ENCODE peak calls at places on chromosomes 5 and 9, in six cellular contexts. G is T-helper 17 cell; F is T follicular helper cell; X is AG08396; Y is activated CD4-positive, alpha-beta T cell treated with anti-CD3 and anti-CD28 coated beads for 36 hours; B is activated T-helper 9 cell treated with anti-CD3 and anti-CD28 coated beads, Interleukin-2, amount 50 U/mL, for 16 hours. J is an unnamed sample.

GRCh38 chr5:31096238-31096865 is 97.1 kb upstream of the CDH6 start:
- DNase-seq in G (no peak), F (no peak), X (peak), Y (no peak), B (no peak), J (no peak)

GRCh38 chr5:124546643-124547042 is 199.8 kb downstream of the ZNF608 start:
- DNase-seq in G (no peak), F (no peak), X (peak), Y (no peak), B (no peak), J (no peak)

GRCh38 chr9:21806644-21807043 is 4.2 kb downstream of the MTAP start:
- DNase-seq in G (no peak), F (no peak), X (no peak), Y (no peak), B (no peak), J (no peak)

GRCh38 chr9:37969130-37969529 is 65.2 kb upstream of the SLC25A51 start:
- DNase-seq in G (no peak), F (no peak), X (no peak), Y (no peak), B (no peak), J (no peak)

GRCh38 chr5:146513462-146513861 is 2.5 kb downstream of the GPR151 start:
- DNase-seq in G (no peak), F (no peak), X (no peak), Y (no peak), B (no peak), J (no peak)

GRCh38 chr5:168227973-168228615 is 63.4 kb upstream of the WWC1 start:
- DNase-seq in G (no peak), F (no peak), X (no peak), Y (peak), B (no peak), J (no peak)

GRCh38 chr9:35563791-35564197 is 41.3 kb upstream of the TESK1 start:
- DNase-seq in G (no peak), F (no peak), X (no peak), Y (no peak), B (no peak), J (no peak)

GRCh38 chr5:7753596-7753995 is 97.3 kb downstream of the CFAP90 start:
- DNase-seq in G (no peak), F (no peak), X (no peak), Y (no peak), B (no peak), J (no peak)

GRCh38 chr5:125408582-125409069 is 662.2 kb upstream of the ZNF608 start:
- DNase-seq in G (no peak), F (no peak), X (peak), Y (peak), B (no peak), J (peak)

GRCh38 chr9:13205824-13206223 is 73.7 kb downstream of the MPDZ start:
- DNase-seq in G (no peak), F (no peak), X (no peak), Y (no peak), B (no peak), J (no peak)

GRCh38 chr9:114790521-114790920 is 15.3 kb downstream of the TNFSF15 start:
- DNase-seq in G (no peak), F (no peak), X (no peak), Y (no peak), B (no peak), J (no peak)

GRCh38 chr9:99859395-99859980 is 37.8 kb downstream of the NR4A3 start:
- DNase-seq in G (no peak), F (no peak), X (peak), Y (no peak), B (no peak), J (no peak)

GRCh38 chr9:249025-249424 is 34.4 kb downstream of the DOCK8 start:
- DNase-seq in G (peak), F (peak), X (no peak), Y (peak), B (no peak), J (no peak)

GRCh38 chr5:132001647-132002561 is 9.6 kb downstream of the ACSL6 start:
- DNase-seq in G (no peak), F (no peak), X (peak), Y (no peak), B (no peak), J (no peak)

GRCh38 chr5:6115866-6116265 is 262.5 kb downstream of the MED10 start:
- DNase-seq in G (no peak), F (no peak), X (no peak), Y (no peak), B (no peak), J (no peak)

GRCh38 chr9:93264338-93265125 is 80.6 kb downstream of the WNK2 start:
- DNase-seq in G (no peak), F (no peak), X (no peak), Y (no peak), B (no peak), J (no peak)

GRCh38 chr5:150488519-150489357 is 19.2 kb upstream of the NDST1 start:
- DNase-seq in G (no peak), F (no peak), X (peak), Y (no peak), B (no peak), J (no peak)

GRCh38 chr9:96048116-96048953 is 172.8 kb downstream of the ERCC6L2 start:
- DNase-seq in G (no peak), F (no peak), X (no peak), Y (peak), B (no peak), J (peak)